ENCODE peak calls at places on chromosomes 11 and 22, in eight cellular contexts. One of them, this sample, is unnamed.

GRCh38 chr22:28474248-28474647 is 205.4 kb downstream of the TTC28 start:
- DNase-seq in hepatocyte: peak; percentile 6
- DNase-seq in mucosa of descending colon: no peak
- DNase-seq in lower lobe of right lung: no peak
- DNase-seq in cardiac muscle cell: no peak
- DNase-seq in gastrocnemius medialis: no peak
- DNase-seq in GM12878: no peak
- DNase-seq in lung: no peak
- DNase-seq in this sample: no peak

GRCh38 chr11:116691779-116692178 is 81.0 kb downstream of the BUD13 start:
- DNase-seq in hepatocyte: peak; percentile 68
- DNase-seq in mucosa of descending colon: peak; percentile 63
- DNase-seq in lower lobe of right lung: peak; percentile 54
- DNase-seq in cardiac muscle cell: peak; percentile 35
- DNase-seq in gastrocnemius medialis: no peak
- DNase-seq in GM12878: no peak
- DNase-seq in lung: peak; percentile 50
- DNase-seq in this sample: peak; percentile 86

GRCh38 chr11:71462726-71463125 is 9.7 kb downstream of the NADSYN1 start:
- DNase-seq in hepatocyte: no peak
- DNase-seq in mucosa of descending colon: no peak
- DNase-seq in lower lobe of right lung: no peak
- DNase-seq in cardiac muscle cell: no peak
- DNase-seq in gastrocnemius medialis: no peak
- DNase-seq in GM12878: no peak
- DNase-seq in lung: no peak
- DNase-seq in this sample: no peak

GRCh38 chr11:133797542-133797941 is 47.8 kb downstream of the SPATA19 start:
- DNase-seq in hepatocyte: no peak
- DNase-seq in mucosa of descending colon: no peak
- DNase-seq in lower lobe of right lung: no peak
- DNase-seq in cardiac muscle cell: no peak
- DNase-seq in gastrocnemius medialis: no peak
- DNase-seq in GM12878: no peak
- DNase-seq in lung: no peak
- DNase-seq in this sample: no peak

GRCh38 chr11:86072211-86072610 is 3.3 kb upstream of the PICALM start:
- DNase-seq in hepatocyte: no peak
- DNase-seq in mucosa of descending colon: no peak
- DNase-seq in lower lobe of right lung: no peak
- DNase-seq in cardiac muscle cell: no peak
- DNase-seq in gastrocnemius medialis: no peak
- DNase-seq in GM12878: no peak
- DNase-seq in lung: no peak
- DNase-seq in this sample: no peak

GRCh38 chr11:127105578-127105977 is 105.0 kb upstream of the KIRREL3 start:
- DNase-seq in hepatocyte: no peak
- DNase-seq in mucosa of descending colon: no peak
- DNase-seq in lower lobe of right lung: no peak
- DNase-seq in cardiac muscle cell: no peak
- DNase-seq in gastrocnemius medialis: no peak
- DNase-seq in GM12878: no peak
- DNase-seq in lung: no peak
- DNase-seq in this sample: no peak

GRCh38 chr11:112504056-112504455 is 243.4 kb upstream of the PLET1 start:
- DNase-seq in hepatocyte: no peak
- DNase-seq in mucosa of descending colon: no peak
- DNase-seq in lower lobe of right lung: no peak
- DNase-seq in cardiac muscle cell: no peak
- DNase-seq in gastrocnemius medialis: no peak
- DNase-seq in GM12878: no peak
- DNase-seq in lung: no peak
- DNase-seq in this sample: no peak

GRCh38 chr11:76424379-76424778 is 20.4 kb upstream of the EMSY start:
- DNase-seq in hepatocyte: no peak
- DNase-seq in mucosa of descending colon: no peak
- DNase-seq in lower lobe of right lung: no peak
- DNase-seq in cardiac muscle cell: no peak
- DNase-seq in gastrocnemius medialis: no peak
- DNase-seq in GM12878: peak; percentile 27
- DNase-seq in lung: no peak
- DNase-seq in this sample: no peak

GRCh38 chr11:45371251-45371749 is 85.2 kb upstream of the SYT13 start:
- DNase-seq in hepatocyte: peak; percentile 86
- DNase-seq in mucosa of descending colon: peak; percentile 72
- DNase-seq in lower lobe of right lung: peak; percentile 70
- DNase-seq in cardiac muscle cell: peak; percentile 78
- DNase-seq in gastrocnemius medialis: no peak
- DNase-seq in GM12878: no peak
- DNase-seq in lung: peak; percentile 73
- DNase-seq in this sample: peak; percentile 79

GRCh38 chr11:130908061-130908460 is 8.2 kb downstream of the SNX19 start:
- DNase-seq in hepatocyte: no peak
- DNase-seq in mucosa of descending colon: no peak
- DNase-seq in lower lobe of right lung: no peak
- DNase-seq in cardiac muscle cell: no peak
- DNase-seq in gastrocnemius medialis: no peak
- DNase-seq in GM12878: no peak
- DNase-seq in lung: no peak
- DNase-seq in this sample: no peak
- H3K4me3 ChIP-seq in hepatocyte: no peak overlapping the region
- H3K4me3 ChIP-seq in mucosa of descending colon: no peak overlapping the region
- H3K4me3 ChIP-seq in lower lobe of right lung: no peak overlapping the region
- H3K4me3 ChIP-seq in cardiac muscle cell: no peak overlapping the region
- H3K4me3 ChIP-seq in gastrocnemius medialis: no peak overlapping the region
- H3K4me3 ChIP-seq in GM12878: no peak overlapping the region
- H3K4me3 ChIP-seq in lung: no peak overlapping the region
- H3K4me3 ChIP-seq in this sample: no peak overlapping the region

DNA sequence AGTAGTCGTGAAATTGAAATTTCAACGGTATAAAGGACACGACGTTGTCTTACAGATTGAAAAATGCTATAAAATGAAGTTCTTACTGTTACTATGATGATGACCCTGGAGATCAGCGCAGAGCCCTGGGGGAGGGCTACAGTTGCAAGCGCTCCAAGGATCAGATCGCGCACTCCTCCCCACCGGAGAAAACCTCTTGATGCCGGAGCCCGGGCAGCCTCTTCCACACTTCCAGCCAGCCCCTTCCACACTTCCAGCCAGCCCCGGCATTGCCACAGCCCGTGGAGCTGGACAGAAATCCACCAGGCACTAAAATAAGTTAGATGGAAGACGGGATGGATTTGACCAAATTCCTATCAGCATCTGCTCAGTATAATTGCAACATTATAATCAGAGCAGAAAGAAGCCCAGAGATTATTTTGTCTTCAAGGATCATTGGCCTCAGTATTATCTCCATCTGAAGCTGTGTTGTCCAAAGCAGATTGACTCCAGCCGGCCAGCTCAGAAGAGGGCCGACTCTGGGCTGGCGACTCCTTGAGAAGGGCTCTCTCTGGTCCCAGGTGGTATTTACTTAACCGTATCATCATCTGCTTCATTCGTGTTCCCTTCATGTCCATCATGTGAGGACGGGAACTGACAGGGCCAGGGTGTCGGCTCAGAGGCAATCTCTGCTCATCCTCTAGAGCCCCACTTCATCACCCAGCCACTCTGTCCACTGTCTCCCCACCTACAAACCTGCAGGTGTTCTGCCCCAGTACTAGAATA is 777 bp upstream of the MICAL3 start:
- DNase-seq in hepatocyte: no peak
- DNase-seq in mucosa of descending colon: no peak
- DNase-seq in lower lobe of right lung: no peak
- DNase-seq in cardiac muscle cell: no peak
- DNase-seq in gastrocnemius medialis: no peak
- DNase-seq in GM12878: no peak
- DNase-seq in lung: no peak
- DNase-seq in this sample: no peak
- H3K36me3 ChIP-seq in hepatocyte: no peaks in the 10 kb centered on the region
- H3K36me3 ChIP-seq in mucosa of descending colon: no peaks in the 10 kb centered on the region
- H3K36me3 ChIP-seq in lower lobe of right lung: no peaks in the 10 kb centered on the region
- H3K36me3 ChIP-seq in cardiac muscle cell: no peaks in the 10 kb centered on the region
- H3K36me3 ChIP-seq in gastrocnemius medialis: no peaks in the 10 kb centered on the region
- H3K36me3 ChIP-seq in GM12878: no peaks in the 10 kb centered on the region
- H3K36me3 ChIP-seq in lung: no peaks in the 10 kb centered on the region
- H3K36me3 ChIP-seq in this sample: no peaks in the 10 kb centered on the region

GRCh38 chr22:41050873-41051272 is 41.5 kb upstream of the EP300 start:
- DNase-seq in hepatocyte: no peak
- DNase-seq in mucosa of descending colon: no peak
- DNase-seq in lower lobe of right lung: no peak
- DNase-seq in cardiac muscle cell: no peak
- DNase-seq in gastrocnemius medialis: no peak
- DNase-seq in GM12878: no peak
- DNase-seq in lung: no peak
- DNase-seq in this sample: no peak
- TF ChIP-seq CTCF in hepatocyte: no peak
- TF ChIP-seq CTCF in mucosa of descending colon: no peak
- TF ChIP-seq CTCF in lower lobe of right lung: no peak
- TF ChIP-seq CTCF in cardiac muscle cell: no peak
- TF ChIP-seq CTCF in gastrocnemius medialis: no peak
- TF ChIP-seq CTCF in GM12878: no peak
- TF ChIP-seq CTCF in lung: no peak
- TF ChIP-seq CTCF in this sample: no peak

GRCh38 chr22:22156716-22157499 is 87.7 kb upstream of the VPREB1 start:
- DNase-seq in hepatocyte: peak; percentile 86
- DNase-seq in mucosa of descending colon: peak; percentile 80
- DNase-seq in lower lobe of right lung: peak; percentile 54
- DNase-seq in cardiac muscle cell: peak; percentile 80
- DNase-seq in gastrocnemius medialis: no peak
- DNase-seq in GM12878: peak; percentile 59
- DNase-seq in lung: peak; percentile 65
- DNase-seq in this sample: peak; percentile 65
- H3K4me3 ChIP-seq in hepatocyte: no peak overlapping the region
- H3K4me3 ChIP-seq in mucosa of descending colon: no peak overlapping the region
- H3K4me3 ChIP-seq in lower lobe of right lung: no peak overlapping the region
- H3K4me3 ChIP-seq in cardiac muscle cell: no peak overlapping the region
- H3K4me3 ChIP-seq in gastrocnemius medialis: no peak overlapping the region
- H3K4me3 ChIP-seq in GM12878: no peak overlapping the region
- H3K4me3 ChIP-seq in lung: no peak overlapping the region
- H3K4me3 ChIP-seq in this sample: no peak overlapping the region

DNA sequence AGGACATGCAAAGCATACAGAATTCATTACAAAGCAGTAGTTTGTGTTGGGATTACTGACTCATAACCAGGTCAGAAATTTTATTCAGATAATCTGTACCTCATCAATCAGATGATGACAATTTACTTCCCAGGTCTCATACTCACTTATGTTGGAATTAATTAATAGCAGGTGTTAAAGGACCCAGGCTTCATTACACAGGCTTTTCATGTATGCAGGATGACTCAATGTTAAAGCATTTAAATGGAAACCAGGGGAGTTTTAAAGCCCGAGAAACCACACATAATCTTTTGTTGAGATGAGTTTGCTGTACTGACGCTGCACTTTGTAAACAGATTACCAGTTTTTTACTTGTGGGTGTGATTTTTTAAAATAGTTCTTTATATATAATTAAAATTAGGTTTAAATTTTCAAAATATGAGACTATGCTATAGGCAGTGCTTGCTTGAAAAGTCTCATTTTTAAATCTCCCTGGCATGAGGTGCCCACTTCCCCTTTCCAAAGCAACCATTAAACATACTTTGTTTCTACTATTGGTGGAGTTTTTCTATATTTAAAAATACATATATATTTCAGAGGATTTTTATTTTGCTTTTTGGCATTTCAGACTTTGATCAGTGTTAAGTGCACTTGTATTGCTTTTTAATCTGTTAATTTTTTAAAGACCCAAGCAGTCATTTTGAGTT is 41.0 kb downstream of the CEP57 start:
- DNase-seq in hepatocyte: peak; percentile 18
- DNase-seq in mucosa of descending colon: no peak
- DNase-seq in lower lobe of right lung: no peak
- DNase-seq in cardiac muscle cell: peak; percentile 71
- DNase-seq in gastrocnemius medialis: no peak
- DNase-seq in GM12878: no peak
- DNase-seq in lung: no peak
- DNase-seq in this sample: no peak
- H3K36me3 ChIP-seq in hepatocyte: no peaks in the 10 kb centered on the region
- H3K36me3 ChIP-seq in mucosa of descending colon: no peaks in the 10 kb centered on the region
- H3K36me3 ChIP-seq in lower lobe of right lung: peaks cover 84% of the 10 kb centered on the region
- H3K36me3 ChIP-seq in cardiac muscle cell: peaks cover 67% of the 10 kb centered on the region
- H3K36me3 ChIP-seq in gastrocnemius medialis: peaks cover 2% of the 10 kb centered on the region
- H3K36me3 ChIP-seq in GM12878: no peaks in the 10 kb centered on the region
- H3K36me3 ChIP-seq in lung: peaks cover 32% of the 10 kb centered on the region
- H3K36me3 ChIP-seq in this sample: peaks cover 4% of the 10 kb centered on the region

GRCh38 chr11:44258190-44258489 is 51.8 kb downstream of the ALX4 start:
- DNase-seq in hepatocyte: no peak
- DNase-seq in mucosa of descending colon: no peak
- DNase-seq in lower lobe of right lung: no peak
- DNase-seq in cardiac muscle cell: peak; percentile 20
- DNase-seq in gastrocnemius medialis: no peak
- DNase-seq in GM12878: no peak
- DNase-seq in lung: no peak
- DNase-seq in this sample: no peak
- TF ChIP-seq CTCF in hepatocyte: no peak
- TF ChIP-seq CTCF in mucosa of descending colon: no peak
- TF ChIP-seq CTCF in lower lobe of right lung: no peak
- TF ChIP-seq CTCF in cardiac muscle cell: no peak
- TF ChIP-seq CTCF in gastrocnemius medialis: no peak
- TF ChIP-seq CTCF in GM12878: no peak
- TF ChIP-seq CTCF in lung: no peak
- TF ChIP-seq CTCF in this sample: no peak

DNA sequence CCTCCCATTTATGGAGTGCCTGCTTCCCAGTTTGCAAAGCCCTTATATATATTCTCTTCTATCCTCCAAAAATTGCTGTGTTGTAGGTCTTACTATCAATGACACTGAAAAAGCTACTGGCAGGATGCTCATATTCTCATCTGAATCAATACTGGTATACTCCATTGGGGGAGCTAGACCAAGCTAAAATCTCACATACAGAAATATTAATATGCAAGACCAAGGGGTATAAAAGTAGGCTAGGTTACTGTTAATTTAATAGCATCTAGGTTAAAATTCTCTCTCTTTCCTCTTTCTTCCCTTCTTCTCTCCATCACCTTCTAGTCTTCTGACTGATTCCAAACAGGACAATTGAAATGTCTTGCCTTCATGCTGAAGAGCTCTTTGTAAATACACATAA is 17.1 kb upstream of the BDNF start:
- DNase-seq in hepatocyte: no peak
- DNase-seq in mucosa of descending colon: no peak
- DNase-seq in lower lobe of right lung: no peak
- DNase-seq in cardiac muscle cell: peak; percentile 47
- DNase-seq in gastrocnemius medialis: no peak
- DNase-seq in GM12878: no peak
- DNase-seq in lung: no peak
- DNase-seq in this sample: no peak
- H3K4me3 ChIP-seq in hepatocyte: no peak overlapping the region
- H3K4me3 ChIP-seq in mucosa of descending colon: no peak overlapping the region
- H3K4me3 ChIP-seq in lower lobe of right lung: no peak overlapping the region
- H3K4me3 ChIP-seq in cardiac muscle cell: no peak overlapping the region
- H3K4me3 ChIP-seq in gastrocnemius medialis: no peak overlapping the region
- H3K4me3 ChIP-seq in GM12878: no peak overlapping the region
- H3K4me3 ChIP-seq in lung: no peak overlapping the region
- H3K4me3 ChIP-seq in this sample: no peak overlapping the region

GRCh38 chr22:40401532-40401931 is 31.1 kb downstream of the SGSM3 start:
- DNase-seq in hepatocyte: no peak
- DNase-seq in mucosa of descending colon: no peak
- DNase-seq in lower lobe of right lung: peak; percentile 27
- DNase-seq in cardiac muscle cell: no peak
- DNase-seq in gastrocnemius medialis: no peak
- DNase-seq in GM12878: no peak
- DNase-seq in lung: no peak
- DNase-seq in this sample: no peak
- H3K36me3 ChIP-seq in hepatocyte: no peaks in the 10 kb centered on the region
- H3K36me3 ChIP-seq in mucosa of descending colon: peaks cover 8% of the 10 kb centered on the region
- H3K36me3 ChIP-seq in lower lobe of right lung: peaks cover 58% of the 10 kb centered on the region
- H3K36me3 ChIP-seq in cardiac muscle cell: peaks cover 11% of the 10 kb centered on the region
- H3K36me3 ChIP-seq in gastrocnemius medialis: no peaks in the 10 kb centered on the region
- H3K36me3 ChIP-seq in GM12878: peaks cover 16% of the 10 kb centered on the region
- H3K36me3 ChIP-seq in lung: peaks cover 3% of the 10 kb centered on the region
- H3K36me3 ChIP-seq in this sample: no peaks in the 10 kb centered on the region

GRCh38 chr11:125626381-125626950 is 1.5 kb downstream of the CHEK1 start:
- DNase-seq in hepatocyte: no peak
- DNase-seq in mucosa of descending colon: peak; percentile 39
- DNase-seq in lower lobe of right lung: no peak
- DNase-seq in cardiac muscle cell: no peak
- DNase-seq in gastrocnemius medialis: no peak
- DNase-seq in GM12878: peak; percentile 36
- DNase-seq in lung: no peak
- DNase-seq in this sample: no peak
- TF ChIP-seq CTCF in hepatocyte: peak; percentile 35
- TF ChIP-seq CTCF in mucosa of descending colon: no peak
- TF ChIP-seq CTCF in lower lobe of right lung: no peak
- TF ChIP-seq CTCF in cardiac muscle cell: peak; percentile 45
- TF ChIP-seq CTCF in gastrocnemius medialis: no peak
- TF ChIP-seq CTCF in GM12878: peak; percentile 34
- TF ChIP-seq CTCF in lung: no peak
- TF ChIP-seq CTCF in this sample: peak; percentile 45

This sample was measured in Caco-2.